ENCODE peak calls at places on chromosomes 16 and 17, in six cellular contexts. P is mesendoderm, W is neuronal stem cell, H is IMR-90, T is H9, X is H1. K is an unnamed sample.

GRCh38 chr16:3012828-3013420 is at the start of gene CLDN9:
- DNase-seq in P (peak; percentile 54), W (no peak), H (no peak), T (peak; percentile 72), X (peak; percentile 82), K (no peak)

GRCh38 chr16:67155305-67156145 is 4.2 kb downstream of the TRADD start:
- DNase-seq in P (peak; percentile 82), W (peak; percentile 82), H (peak; percentile 71), T (peak; percentile 85), X (peak; percentile 91), K (peak; percentile 66)

GRCh38 chr16:68737046-68737729 is at the start of gene CDH1:
- DNase-seq in P (peak; percentile 92), W (no peak), H (no peak), T (peak; percentile 98), X (peak; percentile 97), K (no peak)

GRCh38 chr16:55501549-55502322 is 7.1 kb upstream of the LPCAT2 start:
- DNase-seq in P (peak; percentile 36), W (no peak), H (no peak), T (peak; percentile 48), X (peak; percentile 66), K (peak; percentile 35)

GRCh38 chr16:67150058-67150832 is 553 bp downstream of the B3GNT9 start:
- DNase-seq in P (peak; percentile 89), W (no peak), H (peak; percentile 55), T (peak; percentile 84), X (peak; percentile 94), K (peak; percentile 76)

GRCh38 chr16:4693956-4694663 is 748 bp downstream of the NUDT16L1 start:
- DNase-seq in P (peak; percentile 58), W (no peak), H (peak; percentile 38), T (peak; percentile 49), X (no peak), K (peak; percentile 62)

GRCh38 chr16:23058576-23058975 is 90.7 kb downstream of the USP31 start:
- DNase-seq in P (no peak), W (no peak), H (no peak), T (no peak), X (no peak), K (no peak)

GRCh38 chr16:48499822-48500440 is 110.0 kb downstream of the N4BP1 start:
- DNase-seq in P (no peak), W (no peak), H (peak; percentile 93), T (no peak), X (no peak), K (peak; percentile 78)

GRCh38 chr17:81483085-81483861 is 29.3 kb downstream of the ACTG1 start:
- DNase-seq in P (no peak), W (no peak), H (no peak), T (peak; percentile 69), X (peak; percentile 57), K (peak; percentile 56)

GRCh38 chr16:85461814-85462404 is 151.2 kb upstream of the GSE1 start:
- DNase-seq in P (peak; percentile 91), W (peak; percentile 64), H (peak; percentile 50), T (peak; percentile 82), X (peak; percentile 76), K (peak; percentile 83)

GRCh38 chr17:33520404-33521032 is 227.4 kb upstream of the ASIC2 start:
- DNase-seq in P (peak; percentile 67), W (peak; percentile 71), H (peak; percentile 1), T (peak; percentile 85), X (peak; percentile 95), K (peak; percentile 54)

GRCh38 chr16:55453909-55454308 is 25.1 kb upstream of the MMP2 start:
- DNase-seq in P (no peak), W (no peak), H (no peak), T (no peak), X (no peak), K (no peak)

GRCh38 chr16:48603647-48604376 is 6.2 kb downstream of the N4BP1 start:
- DNase-seq in P (no peak), W (no peak), H (no peak), T (no peak), X (no peak), K (no peak)

GRCh38 chr16:58738672-58739296 is 4.7 kb upstream of the GOT2 start:
- DNase-seq in P (no peak), W (no peak), H (no peak), T (no peak), X (no peak), K (no peak)

GRCh38 chr17:50264263-50265113 is 9.8 kb upstream of the TMEM92 start:
- DNase-seq in P (no peak), W (no peak), H (peak; percentile 51), T (peak; percentile 75), X (peak; percentile 63), K (peak; percentile 43)

GRCh38 chr16:81693467-81694303 is 85.4 kb upstream of the PLCG2 start:
- DNase-seq in P (no peak), W (no peak), H (peak; percentile 86), T (no peak), X (no peak), K (peak; percentile 42)

DNA sequence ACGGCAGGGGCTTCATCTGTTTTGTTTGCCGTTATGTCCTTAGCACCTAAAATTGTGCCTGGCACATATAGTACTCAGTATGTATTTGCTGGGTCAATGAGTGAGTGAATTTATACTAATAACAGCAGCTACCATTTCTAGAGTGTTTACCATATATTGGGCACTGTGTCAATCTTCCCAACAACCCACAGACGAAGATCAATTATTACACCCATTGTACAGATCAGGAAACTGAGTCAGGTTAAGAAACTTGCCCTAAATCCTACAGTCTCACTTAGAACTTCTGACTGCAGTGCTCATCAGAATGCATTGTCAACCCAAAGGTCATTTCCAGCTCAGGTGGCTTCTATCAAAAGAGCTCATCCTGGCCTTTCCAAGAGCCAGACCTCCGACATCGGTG is 44.5 kb upstream of the MEOX1 start:
- DNase-seq in P (no peak), W (no peak), H (no peak), T (no peak), X (no peak), K (no peak)
- H2BK15ac ChIP-seq in P (no peak overlapping the region), W (no peak overlapping the region), H (no peak overlapping the region), T (no peak overlapping the region), X (no peak overlapping the region), K (no peak overlapping the region)

GRCh38 chr17:41549596-41550039 is 21.5 kb upstream of the KRT19 start:
- DNase-seq in P (no peak), W (no peak), H (peak; percentile 56), T (no peak), X (no peak), K (peak; percentile 89)

GRCh38 chr17:41546819-41547218 is 18.7 kb upstream of the KRT19 start:
- DNase-seq in P (no peak), W (no peak), H (no peak), T (no peak), X (no peak), K (no peak)

GRCh38 chr17:41548844-41549595 is 20.9 kb upstream of the KRT19 start:
- DNase-seq in P (peak; percentile 92), W (peak; percentile 85), H (peak; percentile 86), T (peak; percentile 97), X (peak; percentile 95), K (peak; percentile 95)

GRCh38 chr17:41547378-41547841 is 19.3 kb upstream of the KRT19 start:
- DNase-seq in P (no peak), W (no peak), H (no peak), T (no peak), X (no peak), K (no peak)

DNA sequence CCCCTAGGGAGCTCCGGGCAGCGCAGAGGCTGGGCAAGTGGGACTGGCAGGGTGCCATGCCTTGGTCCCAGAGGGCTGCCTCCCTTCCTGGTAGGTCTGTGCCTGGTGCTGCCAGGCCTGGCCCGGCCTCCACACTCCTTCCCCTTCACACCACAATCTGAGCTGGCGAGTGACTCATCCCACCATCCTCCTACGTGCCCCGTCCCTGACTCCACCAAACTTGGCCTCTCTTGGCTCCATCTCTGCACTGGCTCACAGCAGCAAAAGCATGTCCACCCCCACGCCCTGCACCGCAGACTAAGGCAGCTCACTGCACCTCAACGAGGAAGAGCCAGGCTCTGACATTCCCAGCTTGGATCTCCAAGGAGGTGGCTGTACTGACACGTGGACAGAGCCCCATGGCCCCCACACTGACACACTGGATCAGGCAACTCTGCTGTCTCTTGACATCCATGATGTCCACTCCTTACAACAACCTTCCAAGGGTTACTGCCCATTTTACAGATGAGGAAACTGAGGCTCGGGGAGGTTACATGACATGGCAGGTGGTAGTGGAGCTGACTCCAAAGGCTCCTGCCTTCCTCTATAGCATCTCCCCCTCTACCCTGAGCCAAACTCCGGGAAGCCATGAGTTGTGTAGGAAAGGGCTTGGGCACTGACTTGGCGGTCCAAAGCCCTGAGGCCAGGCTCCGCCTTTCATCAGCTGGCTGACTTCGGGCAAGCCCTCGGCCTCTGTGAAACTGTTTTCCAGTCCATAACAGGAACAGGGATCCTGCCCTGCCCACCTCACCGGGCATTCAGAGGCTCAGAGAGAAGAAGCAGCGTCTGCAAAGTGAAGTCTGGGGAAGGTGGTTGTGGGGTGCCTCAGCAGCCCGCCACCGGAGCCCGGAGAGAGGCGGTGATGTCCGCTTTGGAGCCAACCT is 20.1 kb upstream of the KRT19 start:
- DNase-seq in P (no peak), W (no peak), H (peak; percentile 98), T (no peak), X (no peak), K (peak; percentile 94)
- H2BK5ac ChIP-seq in P (no peak overlapping the region), W (no peak overlapping the region), H (peak overlapping the region; percentile 97), T (no peak overlapping the region), X (peak overlapping the region; percentile 73), K (peak overlapping the region; percentile 91)

GRCh38 chr17:2595736-2596135 is 2.3 kb downstream of the PAFAH1B1 start:
- DNase-seq in P (no peak), W (no peak), H (no peak), T (no peak), X (no peak), K (no peak)

GRCh38 chr17:2595200-2595599 is 1.7 kb downstream of the PAFAH1B1 start:
- DNase-seq in P (no peak), W (no peak), H (no peak), T (no peak), X (no peak), K (peak; percentile 22)

GRCh38 chr17:2594657-2595085 is 1.2 kb downstream of the PAFAH1B1 start:
- DNase-seq in P (no peak), W (peak; percentile 9), H (no peak), T (no peak), X (no peak), K (no peak)

GRCh38 chr17:2592974-2593845 is at the start of gene PAFAH1B1:
- DNase-seq in P (peak; percentile 96), W (peak; percentile 94), H (peak; percentile 72), T (peak; percentile 97), X (peak; percentile 96), K (peak; percentile 89)

GRCh38 chr17:2593846-2594656 is 597 bp downstream of the PAFAH1B1 start:
- DNase-seq in P (peak; percentile 92), W (peak; percentile 82), H (peak; percentile 61), T (peak; percentile 87), X (peak; percentile 85), K (peak; percentile 86)
- H4K8ac ChIP-seq in P (no peak overlapping the region), W (no peak overlapping the region), H (peak overlapping the region; percentile 74), T (no peak overlapping the region), X (peak overlapping the region; percentile 92), K (peak overlapping the region; percentile 90)

GRCh38 chr17:76995352-76996105 is 127.3 kb downstream of the MGAT5B start:
- DNase-seq in P (peak; percentile 64), W (no peak), H (no peak), T (peak; percentile 80), X (no peak), K (no peak)

GRCh38 chr17:76992911-76993310 is 124.7 kb downstream of the MGAT5B start:
- DNase-seq in P (no peak), W (no peak), H (no peak), T (no peak), X (no peak), K (no peak)

GRCh38 chr17:76996741-76997694 is 128.8 kb downstream of the MGAT5B start:
- DNase-seq in P (no peak), W (no peak), H (no peak), T (no peak), X (no peak), K (no peak)

GRCh38 chr17:76993636-76994035 is 125.4 kb downstream of the MGAT5B start:
- DNase-seq in P (no peak), W (no peak), H (no peak), T (no peak), X (no peak), K (no peak)

GRCh38 chr17:76994237-76994637 is 126.0 kb downstream of the MGAT5B start:
- DNase-seq in P (no peak), W (peak; percentile 46), H (no peak), T (no peak), X (no peak), K (no peak)
- H2BK15ac ChIP-seq in P (no peak overlapping the region), W (no peak overlapping the region), H (no peak overlapping the region), T (no peak overlapping the region), X (no peak overlapping the region), K (no peak overlapping the region)

K was measured in mesenchymal stem cell.